ENCODE peak calls at places on chromosomes 12 and 14, in nine cellular contexts. G is NCI-H345; X is activated naive CD8-positive, alpha-beta T cell treated with anti-CD3 and anti-CD28 coated beads, Interleukin-2, amount 50 U/mL, for 24 hours; F is BJ; H is fibroblast of villous mesenchyme; W is colonic mucosa; Q is AG04449; J is ovary; C is hypothalamus. K is an unnamed sample.

GRCh38 chr12:116697305-116698130 is 40.4 kb downstream of the SPRING1 start:
- DNase-seq in G (peak; percentile 80), X (no peak), F (no peak), H (no peak), W (peak; percentile 42), Q (no peak), J (no peak), C (no peak), K (no peak)

GRCh38 chr14:46008348-46008747 is 643.2 kb downstream of the RPL10L start:
- DNase-seq in G (no peak), X (no peak), F (no peak), H (no peak), W (no peak), Q (no peak), J (no peak), C (no peak), K (no peak)

GRCh38 chr14:96268426-96269358 is 12.7 kb downstream of the BDKRB1 start:
- DNase-seq in G (no peak), X (no peak), F (peak; percentile 82), H (peak; percentile 98), W (peak; percentile 43), Q (peak; percentile 88), J (peak; percentile 35), C (no peak), K (peak; percentile 88)

GRCh38 chr12:124814741-124815613 is 48.7 kb downstream of the SCARB1 start:
- DNase-seq in G (peak; percentile 44), X (no peak), F (no peak), H (peak; percentile 83), W (no peak), Q (no peak), J (no peak), C (no peak), K (no peak)

GRCh38 chr14:104085032-104085888 is at the start of gene ASPG:
- DNase-seq in G (no peak), X (no peak), F (no peak), H (no peak), W (peak; percentile 68), Q (no peak), J (peak; percentile 83), C (no peak), K (no peak)

GRCh38 chr14:88791629-88792571 is 853 bp downstream of the EML5 start:
- DNase-seq in G (peak; percentile 76), X (peak; percentile 5), F (no peak), H (no peak), W (peak; percentile 30), Q (no peak), J (peak; percentile 42), C (no peak), K (no peak)

GRCh38 chr12:65313704-65314317 is 35.3 kb downstream of the MSRB3 start:
- DNase-seq in G (peak; percentile 6), X (no peak), F (no peak), H (peak; percentile 49), W (no peak), Q (no peak), J (no peak), C (no peak), K (no peak)

GRCh38 chr14:59543873-59544272 is 32.7 kb downstream of the CCDC175 start:
- DNase-seq in G (peak; percentile 68), X (no peak), F (no peak), H (no peak), W (no peak), Q (no peak), J (no peak), C (no peak), K (no peak)

GRCh38 chr12:108667349-108667748 is 33.7 kb upstream of the SELPLG start:
- DNase-seq in G (no peak), X (no peak), F (no peak), H (no peak), W (no peak), Q (no peak), J (no peak), C (no peak), K (no peak)

GRCh38 chr12:106769546-106769945 is 4.9 kb upstream of the RIC8B start:
- DNase-seq in G (no peak), X (no peak), F (no peak), H (peak; percentile 62), W (no peak), Q (no peak), J (no peak), C (no peak), K (no peak)

K was measured in AG04450.